ENCODE peak calls at places on chromosomes 16 and 17, in ten cellular contexts. U, H, V, T, K, C, Z, W, S and L are unnamed samples.

GRCh38 chr17:41865596-41865893 is 322 bp upstream of the KLHL11 start:
- DNase-seq in S (no peak), W (no peak), Z (no peak), U (no peak), K (no peak), C (no peak), V (no peak), H (no peak), T (no peak), L (no peak)

GRCh38 chr17:57552114-57552601 is 192.9 kb downstream of the CCDC182 start:
- DNase-seq in S (peak), W (no peak), Z (peak), H (peak), T (peak), K (no peak), C (peak), U (peak), V (no peak), L (peak)

GRCh38 chr16:75818491-75818890 is 92.2 kb upstream of the CPHXL start:
- DNase-seq in U (no peak), T (no peak), S (no peak), V (no peak), Z (peak), H (no peak), C (no peak), K (no peak), W (no peak), L (no peak)

GRCh38 chr16:974606-975312 is 4.0 kb upstream of the LMF1 start:
- DNase-seq in C (peak), Z (no peak), T (no peak), U (no peak), H (no peak), W (no peak), S (no peak), V (no peak), K (no peak), L (no peak)

GRCh38 chr16:3022697-3023414 is 886 bp downstream of the HCFC1R1 start:
- DNase-seq in H (no peak), K (no peak), T (no peak), V (no peak), C (no peak), Z (peak), U (no peak), S (no peak), W (peak), L (peak)

GRCh38 chr17:29196784-29197515 is 16.8 kb upstream of the MYO18A start:
- DNase-seq in U (no peak), Z (no peak), W (no peak), C (no peak), V (no peak), S (no peak), T (no peak), K (no peak), H (no peak), L (peak)

GRCh38 chr16:88363239-88363891 is 19.4 kb upstream of the ZNF469 start:
- DNase-seq in C (no peak), Z (no peak), V (no peak), U (no peak), W (no peak), T (no peak), S (no peak), K (no peak), H (no peak), L (peak)

GRCh38 chr17:81418710-81419332 is 23.6 kb downstream of the BAHCC1 start:
- DNase-seq in Z (no peak), S (no peak), U (no peak), T (no peak), V (no peak), K (no peak), H (no peak), C (no peak), W (no peak), L (no peak)

GRCh38 chr16:1288813-1289479 is 20.5 kb upstream of the UBE2I start:
- DNase-seq in S (no peak), W (no peak), V (no peak), U (no peak), H (no peak), T (no peak), K (no peak), Z (no peak), C (no peak), L (no peak)

GRCh38 chr17:79991140-79991923 is 44.3 kb downstream of the TBC1D16 start:
- DNase-seq in K (peak), W (peak), H (peak), V (peak), S (peak), Z (peak), C (peak), T (peak), U (peak), L (peak)

GRCh38 chr17:43444223-43445008 is 39.4 kb upstream of the DHX8 start:
- DNase-seq in V (no peak), C (no peak), S (no peak), W (no peak), T (no peak), H (no peak), K (no peak), Z (no peak), U (no peak), L (no peak)

GRCh38 chr17:30228011-30228410 is 7.5 kb downstream of the SLC6A4 start:
- DNase-seq in V (no peak), H (no peak), K (no peak), C (no peak), T (no peak), W (no peak), S (no peak), U (no peak), Z (no peak), L (peak)

GRCh38 chr17:81160306-81160705 is 5.0 kb upstream of the PVALEF start:
- DNase-seq in U (no peak), H (peak), W (peak), S (no peak), Z (no peak), T (peak), K (no peak), C (peak), V (no peak), L (no peak)

GRCh38 chr16:30844671-30845449 is 49.0 kb downstream of the BCL7C start:
- DNase-seq in S (peak), Z (peak), K (peak), H (peak), W (peak), C (peak), V (peak), U (peak), T (no peak), L (peak)

GRCh38 chr16:14050297-14051027 is 20.7 kb upstream of the MRTFB start:
- DNase-seq in H (no peak), U (no peak), W (no peak), K (no peak), T (no peak), V (no peak), S (no peak), Z (peak), C (no peak), L (no peak)

GRCh38 chr17:31663576-31663975 is 195.5 kb downstream of the COPRS start:
- DNase-seq in T (no peak), W (no peak), S (no peak), K (no peak), C (no peak), H (no peak), U (no peak), V (no peak), Z (peak), L (no peak)

GRCh38 chr16:13909872-13910303 is 10.1 kb upstream of the ERCC4 start:
- DNase-seq in V (no peak), S (peak), W (no peak), K (no peak), H (no peak), C (peak), T (peak), U (no peak), Z (peak), L (no peak)

GRCh38 chr16:24834459-24835335 is 11.1 kb upstream of the SLC5A11 start:
- DNase-seq in W (peak), S (peak), Z (peak), H (peak), U (no peak), T (no peak), K (no peak), C (peak), V (no peak), L (peak)

GRCh38 chr17:66885417-66885816 is 50.5 kb downstream of the CACNG5 start:
- DNase-seq in U (no peak), C (peak), Z (no peak), S (no peak), T (no peak), V (no peak), K (no peak), H (no peak), W (no peak), L (no peak)

GRCh38 chr17:3918372-3919122 is 2.3 kb upstream of the P2RX1 start:
- DNase-seq in H (no peak), S (no peak), Z (no peak), W (no peak), U (no peak), V (no peak), T (no peak), C (no peak), K (no peak), L (no peak)

GRCh38 chr16:87384162-87384999 is 805 bp upstream of the FBXO31 start:
- DNase-seq in W (peak), Z (no peak), V (no peak), U (peak), S (no peak), H (peak), C (peak), K (no peak), T (no peak), L (peak)

GRCh38 chr16:48137822-48138221 is 18.0 kb downstream of the ABCC12 start:
- DNase-seq in C (no peak), K (no peak), H (no peak), U (no peak), W (no peak), Z (no peak), S (no peak), V (no peak), T (no peak), L (no peak)

GRCh38 chr16:89257281-89257731 is 39.8 kb downstream of the ZNF778 start:
- DNase-seq in Z (no peak), W (no peak), S (no peak), H (no peak), K (no peak), V (no peak), C (no peak), U (no peak), T (peak), L (no peak)

GRCh38 chr17:28901866-28902818 is 737 bp downstream of the DHRS13 start:
- DNase-seq in W (peak), V (peak), Z (no peak), T (peak), H (peak), S (no peak), K (peak), C (peak), U (peak), L (peak)

GRCh38 chr17:14808425-14808824 is 456.7 kb downstream of the PMP22 start:
- DNase-seq in V (no peak), U (no peak), H (no peak), T (no peak), K (no peak), S (no peak), Z (no peak), C (no peak), W (no peak), L (no peak)